ENCODE peak calls at places on chromosomes 6 and 20, in nine cellular contexts. I is GM12865; A is CD8-positive, alpha-beta memory T cell; T is brain microvascular endothelial cell; D is right atrium auricular region; H is left ventricle myocardium inferior; O is thoracic aorta; F is AG04450; X is mesenchymal stem cell. Q is an unnamed sample.

GRCh38 chr20:63885264-63886053 is 9.5 kb upstream of the DNAJC5 start:
- DNase-seq in I (no peak), A (no peak), T (no peak), D (no peak), H (no peak), O (no peak), F (no peak), X (no peak), Q (no peak)

GRCh38 chr20:33319986-33320385 is 37.0 kb downstream of the BPIFB1 start:
- DNase-seq in I (no peak), A (no peak), T (no peak), D (no peak), H (no peak), O (no peak), F (no peak), X (no peak), Q (no peak)

GRCh38 chr6:41546866-41547798 is 951 bp downstream of the FOXP4 start:
- DNase-seq in I (peak), A (peak), T (peak), D (no peak), H (peak), O (no peak), F (no peak), X (peak), Q (no peak)

GRCh38 chr6:41367061-41367460 is 31.7 kb downstream of the NCR2 start:
- DNase-seq in I (no peak), A (no peak), T (no peak), D (no peak), H (no peak), O (no peak), F (no peak), X (no peak), Q (no peak)

GRCh38 chr20:19404836-19405235 is 192.4 kb downstream of the SLC24A3 start:
- DNase-seq in I (no peak), A (no peak), T (no peak), D (no peak), H (no peak), O (no peak), F (no peak), X (no peak), Q (no peak)

GRCh38 chr6:71171478-71172070 is 117.0 kb upstream of the OGFRL1 start:
- DNase-seq in I (no peak), A (no peak), T (no peak), D (no peak), H (no peak), O (no peak), F (no peak), X (no peak), Q (no peak)

GRCh38 chr6:28291573-28291972 is 10.2 kb downstream of the PGBD1 start:
- DNase-seq in I (no peak), A (no peak), T (no peak), D (no peak), H (no peak), O (no peak), F (no peak), X (no peak), Q (no peak)

GRCh38 chr20:10306440-10307358 is 88.1 kb downstream of the SNAP25 start:
- DNase-seq in I (no peak), A (peak), T (peak), D (no peak), H (no peak), O (no peak), F (peak), X (peak), Q (peak)

GRCh38 chr6:40937491-40937890 is 101.5 kb downstream of the UNC5CL start:
- DNase-seq in I (no peak), A (no peak), T (no peak), D (no peak), H (no peak), O (no peak), F (no peak), X (peak), Q (no peak)

GRCh38 chr6:81864124-81864523 is 111.6 kb upstream of the TENT5A start:
- DNase-seq in I (no peak), A (no peak), T (no peak), D (no peak), H (no peak), O (no peak), F (no peak), X (no peak), Q (no peak)

GRCh38 chr6:25017932-25018581 is 82.3 kb upstream of the RIPOR2 start:
- DNase-seq in I (peak), A (peak), T (peak), D (peak), H (peak), O (no peak), F (no peak), X (peak), Q (peak)

GRCh38 chr6:106804238-106805016 is 170.1 kb downstream of the CD24 start:
- DNase-seq in I (no peak), A (no peak), T (no peak), D (no peak), H (no peak), O (no peak), F (no peak), X (no peak), Q (no peak)

GRCh38 chr20:3082955-3083952 is 1.3 kb downstream of the AVP start:
- DNase-seq in I (no peak), A (no peak), T (no peak), D (no peak), H (no peak), O (no peak), F (no peak), X (no peak), Q (no peak)

GRCh38 chr6:36364669-36365479 is 22.6 kb downstream of the ETV7 start:
- DNase-seq in I (peak), A (no peak), T (peak), D (no peak), H (no peak), O (no peak), F (no peak), X (no peak), Q (no peak)

GRCh38 chr20:8223096-8223870 is 91.2 kb downstream of the PLCB1 start:
- DNase-seq in I (no peak), A (no peak), T (peak), D (no peak), H (no peak), O (no peak), F (peak), X (peak), Q (peak)

GRCh38 chr20:3115190-3116107 is 30.9 kb upstream of the AVP start:
- DNase-seq in I (peak), A (peak), T (peak), D (no peak), H (no peak), O (no peak), F (peak), X (peak), Q (no peak)

GRCh38 chr6:113428702-113429101 is 428.4 kb upstream of the MARCKS start:
- DNase-seq in I (no peak), A (no peak), T (peak), D (no peak), H (no peak), O (no peak), F (no peak), X (peak), Q (no peak)

GRCh38 chr6:76771076-76771634 is 692.1 kb downstream of the HTR1B start:
- DNase-seq in I (no peak), A (no peak), T (no peak), D (no peak), H (peak), O (no peak), F (no peak), X (no peak), Q (no peak)

GRCh38 chr20:51318058-51318960 is 224.2 kb downstream of the NFATC2 start:
- DNase-seq in I (peak), A (peak), T (peak), D (no peak), H (peak), O (no peak), F (no peak), X (no peak), Q (no peak)

GRCh38 chr20:14415492-14415891 is 78.1 kb upstream of the FLRT3 start:
- DNase-seq in I (no peak), A (no peak), T (no peak), D (no peak), H (no peak), O (no peak), F (no peak), X (no peak), Q (no peak)

GRCh38 chr6:45378324-45378926 is 691 bp upstream of the SUPT3H start:
- DNase-seq in I (peak), A (no peak), T (no peak), D (no peak), H (peak), O (no peak), F (peak), X (no peak), Q (no peak)

DNA sequence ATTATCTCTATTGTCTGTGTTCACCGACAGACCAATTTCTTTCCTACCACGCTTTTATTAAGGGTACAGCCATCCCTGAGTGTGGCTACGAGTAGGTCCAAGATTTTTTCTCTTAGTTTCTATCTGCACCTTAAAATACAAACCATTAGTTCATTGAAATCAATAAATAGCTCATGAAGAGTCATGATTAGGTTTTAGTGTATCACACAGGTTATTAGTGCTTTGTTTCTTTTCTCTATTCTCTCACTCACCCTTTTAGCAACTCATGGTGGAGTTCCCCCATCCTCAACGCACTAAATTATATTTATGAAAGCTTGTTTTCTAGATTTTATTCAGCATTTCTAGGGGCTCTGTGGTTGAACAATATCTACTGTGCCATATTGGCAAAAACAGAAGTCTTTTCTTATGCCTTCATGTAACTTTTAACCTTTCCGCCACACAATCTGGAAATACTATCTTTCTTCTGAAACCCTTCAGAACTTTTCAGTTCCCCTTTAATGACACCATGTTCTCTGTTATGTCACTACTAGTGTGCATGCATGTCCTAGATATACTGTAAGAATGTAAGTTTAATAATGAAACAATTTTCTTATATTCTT is 128.2 kb upstream of the LAMA2 start:
- DNase-seq in I (peak), A (no peak), T (no peak), D (no peak), H (no peak), O (no peak), F (no peak), X (no peak), Q (no peak)
- H3K4me3 ChIP-seq in I (no peak), A (no peak), T (no peak), D (no peak), H (no peak), O (no peak), F (no peak), X (no peak), Q (no peak)

GRCh38 chr6:157813191-157813590 is 9.9 kb upstream of the SNX9 start:
- DNase-seq in I (no peak), A (no peak), T (no peak), D (no peak), H (peak), O (no peak), F (no peak), X (no peak), Q (no peak)
- H3K4me3 ChIP-seq in I (no peak), A (no peak), T (no peak), D (no peak), H (no peak), O (no peak), F (no peak), X (no peak), Q (no peak)

GRCh38 chr6:39931607-39932006 is 2.7 kb downstream of the MOCS1 start:
- DNase-seq in I (no peak), A (no peak), T (no peak), D (peak), H (no peak), O (no peak), F (no peak), X (no peak), Q (no peak)

GRCh38 chr6:39932386-39932785 is 1.9 kb downstream of the MOCS1 start:
- DNase-seq in I (no peak), A (no peak), T (no peak), D (peak), H (no peak), O (no peak), F (no peak), X (no peak), Q (no peak)

GRCh38 chr6:39933669-39934059 is 598 bp downstream of the MOCS1 start:
- DNase-seq in I (no peak), A (no peak), T (no peak), D (no peak), H (no peak), O (no peak), F (no peak), X (no peak), Q (no peak)

GRCh38 chr6:39936857-39937256 is 2.6 kb upstream of the MOCS1 start:
- DNase-seq in I (no peak), A (no peak), T (no peak), D (no peak), H (no peak), O (no peak), F (no peak), X (no peak), Q (no peak)

DNA sequence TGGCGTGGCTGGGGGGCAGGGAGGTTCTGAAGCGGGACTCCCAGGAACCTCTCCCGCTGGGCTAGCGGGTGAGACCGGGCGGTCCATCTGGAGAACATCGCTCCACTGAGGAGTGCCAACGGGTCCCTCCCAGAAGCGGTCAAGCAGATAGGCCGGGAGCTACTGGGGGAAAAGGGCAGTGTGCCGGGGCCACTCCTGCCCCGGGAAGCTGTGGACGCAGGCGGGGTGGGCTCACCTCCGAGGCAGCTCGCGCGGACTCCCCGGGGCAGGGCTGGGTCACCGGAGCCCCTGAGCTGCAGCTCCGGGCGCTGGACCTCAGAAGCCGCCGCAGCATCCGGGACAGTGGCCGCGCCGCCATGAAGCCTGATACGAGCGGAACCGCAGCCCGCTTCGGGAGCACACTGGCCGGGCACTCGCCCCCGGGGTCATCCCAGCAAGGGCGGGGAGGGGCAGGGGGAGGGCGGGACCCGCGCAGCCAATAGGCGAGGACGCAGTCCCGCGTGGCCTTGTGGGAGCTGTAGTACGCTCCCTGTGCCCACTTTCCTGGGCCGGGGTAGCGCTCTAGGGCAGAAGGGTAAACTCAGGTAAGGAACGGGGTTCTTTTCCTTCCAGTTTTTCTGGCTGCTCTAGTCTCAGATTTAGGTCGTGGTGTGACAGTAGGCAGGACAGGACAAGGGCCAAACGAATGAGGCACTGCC is at the start of gene MOCS1:
- DNase-seq in I (no peak), A (peak), T (peak), D (peak), H (peak), O (peak), F (peak), X (peak), Q (no peak)
- H3K4me3 ChIP-seq in I (no peak), A (peak), T (peak), D (peak), H (peak), O (peak), F (peak), X (peak), Q (peak)

DNA sequence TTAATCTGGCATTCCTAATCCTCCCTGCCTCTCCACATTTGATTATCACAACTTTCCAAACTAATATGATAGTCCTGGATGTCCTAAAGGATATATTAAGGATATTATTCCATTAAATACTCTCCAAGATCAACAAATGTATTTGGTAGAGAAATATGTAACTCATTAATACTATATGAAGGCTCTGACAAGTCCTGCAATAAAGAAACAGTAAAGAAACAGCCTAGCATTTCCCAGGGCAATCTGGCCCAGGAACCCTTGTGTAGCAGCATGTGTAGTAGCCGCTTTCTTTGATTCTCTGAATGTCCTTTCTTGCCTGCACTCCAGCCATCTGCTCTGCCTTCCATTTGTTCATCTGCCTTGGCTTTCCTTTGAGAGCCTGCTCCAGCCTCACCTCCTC is 23.7 kb downstream of the TRAM2 start:
- DNase-seq in I (no peak), A (no peak), T (no peak), D (no peak), H (no peak), O (no peak), F (no peak), X (no peak), Q (no peak)
- H3K4me3 ChIP-seq in I (no peak), A (no peak), T (no peak), D (no peak), H (no peak), O (no peak), F (no peak), X (no peak), Q (no peak)

DNA sequence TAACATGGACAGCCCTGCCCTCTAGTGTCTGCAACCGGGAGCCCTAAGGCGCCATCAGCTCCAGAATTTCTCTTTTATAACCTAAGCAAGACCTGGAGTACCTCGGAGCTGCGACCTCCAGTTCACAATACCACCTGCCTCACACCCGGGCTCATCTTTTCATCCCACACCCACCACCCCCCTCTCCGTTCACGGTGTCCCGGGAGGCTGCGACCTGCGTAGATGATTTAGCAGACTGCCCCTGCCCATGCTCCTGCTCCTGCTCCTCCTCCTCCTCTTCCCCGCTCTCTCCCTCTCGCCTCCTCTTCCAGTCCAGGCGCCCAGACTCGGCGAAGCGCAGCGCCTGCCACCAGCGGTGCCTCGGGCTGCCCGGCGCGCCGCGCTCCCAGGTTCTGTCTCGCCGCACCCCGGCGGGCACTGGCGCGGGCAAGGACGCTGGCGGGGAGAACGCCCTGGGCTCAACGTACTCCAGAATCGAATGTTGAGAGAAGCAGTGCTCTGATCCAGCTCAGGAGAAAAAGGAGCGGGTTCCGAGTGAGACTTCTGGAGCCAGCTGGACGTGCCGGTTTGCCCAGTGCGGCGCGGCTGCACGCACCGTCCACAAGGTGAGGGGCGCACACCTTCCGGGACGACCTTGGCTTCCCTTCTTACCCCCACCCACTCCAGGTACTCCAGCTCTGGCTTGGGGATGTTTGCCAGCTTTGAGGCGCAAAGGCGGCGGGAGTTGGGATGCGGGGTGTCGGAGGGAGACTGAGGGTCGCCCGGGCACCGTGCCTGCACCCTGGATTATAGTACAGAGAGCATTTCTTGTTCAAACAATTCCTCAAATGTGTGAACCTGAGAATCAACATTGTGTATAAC is at the start of gene HTR1E:
- DNase-seq in I (peak), A (no peak), T (peak), D (no peak), H (no peak), O (no peak), F (no peak), X (peak), Q (no peak)
- H3K4me3 ChIP-seq in I (no peak), A (no peak), T (no peak), D (peak), H (peak), O (peak), F (peak), X (peak), Q (peak)

DNA sequence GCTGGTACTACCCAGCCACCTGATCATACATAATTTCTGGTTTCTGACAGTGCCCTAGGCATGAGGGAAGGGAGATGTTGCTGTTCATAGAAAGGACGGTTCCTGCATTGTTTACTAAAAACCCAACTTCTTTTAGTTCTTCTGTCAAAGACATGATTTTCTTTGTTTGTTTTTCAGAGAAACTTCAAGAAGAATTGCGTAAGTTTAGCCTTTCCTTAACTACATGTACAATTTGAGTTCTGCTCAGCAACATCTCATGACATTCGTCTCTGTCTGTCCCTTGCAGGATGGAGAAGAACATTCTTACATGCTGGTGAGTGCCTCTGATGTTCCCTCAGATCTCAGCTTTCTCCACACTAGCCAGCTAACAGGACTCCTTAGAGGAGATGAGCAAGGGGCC is 8.0 kb downstream of the BTN2A1 start:
- DNase-seq in I (no peak), A (no peak), T (no peak), D (no peak), H (no peak), O (no peak), F (no peak), X (no peak), Q (no peak)
- H3K4me3 ChIP-seq in I (no peak), A (no peak), T (no peak), D (no peak), H (no peak), O (no peak), F (no peak), X (no peak), Q (no peak)

DNA sequence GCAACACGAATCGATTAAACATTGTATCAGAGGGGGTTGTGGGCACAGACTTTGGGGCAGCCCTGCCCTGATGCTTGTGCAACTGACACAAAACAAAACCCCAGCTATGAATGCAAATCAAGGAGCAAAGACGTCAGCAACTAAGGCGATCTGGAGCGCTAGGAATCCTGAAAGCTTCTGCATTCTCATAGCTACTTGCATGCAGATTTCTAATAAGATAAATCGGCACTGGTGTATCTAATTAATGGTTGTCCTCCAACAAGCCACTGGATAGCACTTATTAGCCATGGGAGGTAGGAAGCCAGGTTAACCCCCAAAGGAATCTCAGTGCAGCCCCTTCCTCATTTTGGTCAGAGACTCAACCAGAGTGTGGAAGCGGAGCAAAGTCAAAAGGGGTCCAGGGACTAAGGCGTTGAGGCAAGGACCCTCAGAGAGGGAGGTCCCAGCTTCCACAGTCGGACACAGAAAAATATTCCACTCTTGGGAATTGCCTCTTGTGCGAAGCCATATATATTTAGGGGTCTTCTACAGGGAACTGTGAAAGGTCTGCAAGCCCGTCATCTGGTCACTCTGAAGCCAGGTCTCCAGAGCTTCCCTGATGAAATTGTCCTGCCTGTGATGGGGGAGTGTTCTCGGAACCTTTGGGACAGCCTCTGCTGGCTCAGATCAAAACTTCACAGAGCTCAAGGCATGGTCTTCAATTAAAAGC is 160.9 kb downstream of the TBXT start:
- DNase-seq in I (no peak), A (no peak), T (peak), D (no peak), H (no peak), O (no peak), F (no peak), X (peak), Q (peak)
- H3K4me3 ChIP-seq in I (no peak), A (no peak), T (peak), D (peak), H (peak), O (peak), F (peak), X (no peak), Q (peak)